ENCODE peak calls at places on chromosomes 3 and 15, in five cellular contexts. One of them, this sample, is unnamed.

GRCh38 chr3:62169871-62170660 is 203.3 kb downstream of the FEZF2 start:
- DNase-seq in HCT116: no peak
- DNase-seq in aorta: no peak
- DNase-seq in neuronal stem cell: no peak
- DNase-seq in colonic mucosa: no peak
- DNase-seq in this sample: peak; percentile 67

GRCh38 chr15:40859206-40859851 is 14.7 kb downstream of the RHOV start:
- DNase-seq in HCT116: peak; percentile 73
- DNase-seq in aorta: peak; percentile 78
- DNase-seq in neuronal stem cell: peak; percentile 79
- DNase-seq in colonic mucosa: peak; percentile 93
- DNase-seq in this sample: peak; percentile 74

GRCh38 chr15:45249125-45249780 is 2.8 kb upstream of the SLC28A2 start:
- DNase-seq in HCT116: no peak
- DNase-seq in aorta: no peak
- DNase-seq in neuronal stem cell: no peak
- DNase-seq in colonic mucosa: peak; percentile 83
- DNase-seq in this sample: no peak

GRCh38 chr3:171458857-171459129 is 1.4 kb downstream of the TNIK start:
- DNase-seq in HCT116: no peak
- DNase-seq in aorta: no peak
- DNase-seq in neuronal stem cell: peak; percentile 8
- DNase-seq in colonic mucosa: no peak
- DNase-seq in this sample: no peak

GRCh38 chr3:135271562-135272290 is 476.7 kb downstream of the EPHB1 start:
- DNase-seq in HCT116: no peak
- DNase-seq in aorta: no peak
- DNase-seq in neuronal stem cell: no peak
- DNase-seq in colonic mucosa: no peak
- DNase-seq in this sample: no peak

GRCh38 chr3:131277836-131278497 is 103.6 kb upstream of the NUDT16 start:
- DNase-seq in HCT116: no peak
- DNase-seq in aorta: no peak
- DNase-seq in neuronal stem cell: no peak
- DNase-seq in colonic mucosa: no peak
- DNase-seq in this sample: peak; percentile 11

GRCh38 chr15:79088426-79089205 is 2.0 kb downstream of the RASGRF1 start:
- DNase-seq in HCT116: no peak
- DNase-seq in aorta: no peak
- DNase-seq in neuronal stem cell: no peak
- DNase-seq in colonic mucosa: no peak
- DNase-seq in this sample: no peak

GRCh38 chr3:126083511-126083912 is 412 bp downstream of the SLC41A3 start:
- DNase-seq in HCT116: no peak
- DNase-seq in aorta: no peak
- DNase-seq in neuronal stem cell: peak; percentile 26
- DNase-seq in colonic mucosa: peak; percentile 50
- DNase-seq in this sample: no peak

GRCh38 chr3:77456881-77457280 is 417.0 kb downstream of the ROBO2 start:
- DNase-seq in HCT116: no peak
- DNase-seq in aorta: no peak
- DNase-seq in neuronal stem cell: peak; percentile 20
- DNase-seq in colonic mucosa: no peak
- DNase-seq in this sample: no peak

GRCh38 chr3:117548600-117548999 is 839.0 kb downstream of the TUSC7 start:
- DNase-seq in HCT116: no peak
- DNase-seq in aorta: no peak
- DNase-seq in neuronal stem cell: no peak
- DNase-seq in colonic mucosa: no peak
- DNase-seq in this sample: no peak

GRCh38 chr3:99407257-99407656 is 231.1 kb upstream of the COL8A1 start:
- DNase-seq in HCT116: no peak
- DNase-seq in aorta: no peak
- DNase-seq in neuronal stem cell: no peak
- DNase-seq in colonic mucosa: no peak
- DNase-seq in this sample: no peak
- H3K27ac ChIP-seq in HCT116: no peak overlapping the region
- H3K27ac ChIP-seq in aorta: no peak overlapping the region
- H3K27ac ChIP-seq in neuronal stem cell: no peak overlapping the region
- H3K27ac ChIP-seq in colonic mucosa: no peak overlapping the region
- H3K27ac ChIP-seq in this sample: no peak overlapping the region

DNA sequence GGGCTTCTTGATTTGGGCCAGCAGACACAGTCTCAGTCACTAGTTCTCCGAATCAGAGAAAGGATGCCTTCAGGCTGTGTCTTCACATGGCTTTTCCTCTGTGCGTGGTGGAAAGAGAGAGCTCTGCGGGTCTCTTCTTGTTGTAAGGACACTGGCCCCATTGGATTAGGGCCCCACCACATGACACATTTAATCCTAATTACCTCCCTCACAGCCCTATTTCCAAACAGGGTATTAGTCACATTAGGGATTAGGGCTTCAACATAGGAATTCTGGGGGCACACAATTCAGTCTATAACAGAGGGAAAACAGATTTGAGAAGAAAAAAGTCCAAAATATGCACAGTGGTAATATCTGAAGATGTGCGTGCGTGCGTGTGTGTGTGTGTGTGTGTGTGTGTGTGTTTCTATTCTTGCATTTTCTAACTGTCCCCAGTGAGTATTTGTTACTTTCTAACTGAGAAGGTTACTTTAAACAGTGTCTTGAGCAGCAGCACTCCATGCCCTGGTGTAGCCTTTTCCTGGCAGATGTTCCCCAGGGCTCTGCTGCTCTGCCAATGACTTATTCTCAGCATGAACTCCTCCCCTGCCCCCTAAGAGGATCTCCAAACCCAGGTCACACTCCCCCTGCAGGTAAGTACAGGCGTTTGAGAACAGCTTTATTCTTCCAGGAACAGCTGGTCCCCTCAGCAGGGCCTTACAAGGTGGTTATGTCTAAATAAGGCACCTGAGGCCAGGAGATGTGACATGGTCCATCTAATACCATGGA is 72.9 kb downstream of the RPL39L start:
- DNase-seq in HCT116: peak; percentile 47
- DNase-seq in aorta: no peak
- DNase-seq in neuronal stem cell: peak; percentile 3
- DNase-seq in colonic mucosa: no peak
- DNase-seq in this sample: no peak
- H3K4me3 ChIP-seq in HCT116: no peak overlapping the region
- H3K4me3 ChIP-seq in aorta: no peak overlapping the region
- H3K4me3 ChIP-seq in neuronal stem cell: no peak overlapping the region
- H3K4me3 ChIP-seq in colonic mucosa: no peak overlapping the region
- H3K4me3 ChIP-seq in this sample: no peak overlapping the region

GRCh38 chr3:14202874-14203520 is 24.4 kb downstream of the LSM3 start:
- DNase-seq in HCT116: no peak
- DNase-seq in aorta: no peak
- DNase-seq in neuronal stem cell: no peak
- DNase-seq in colonic mucosa: no peak
- DNase-seq in this sample: no peak

GRCh38 chr3:14201881-14202684 is 23.5 kb downstream of the LSM3 start:
- DNase-seq in HCT116: no peak
- DNase-seq in aorta: no peak
- DNase-seq in neuronal stem cell: no peak
- DNase-seq in colonic mucosa: no peak
- DNase-seq in this sample: no peak

GRCh38 chr3:14199641-14200040 is 21.0 kb downstream of the LSM3 start:
- DNase-seq in HCT116: no peak
- DNase-seq in aorta: no peak
- DNase-seq in neuronal stem cell: no peak
- DNase-seq in colonic mucosa: no peak
- DNase-seq in this sample: no peak

GRCh38 chr3:14200841-14201240 is 22.2 kb downstream of the LSM3 start:
- DNase-seq in HCT116: no peak
- DNase-seq in aorta: no peak
- DNase-seq in neuronal stem cell: no peak
- DNase-seq in colonic mucosa: no peak
- DNase-seq in this sample: no peak

DNA sequence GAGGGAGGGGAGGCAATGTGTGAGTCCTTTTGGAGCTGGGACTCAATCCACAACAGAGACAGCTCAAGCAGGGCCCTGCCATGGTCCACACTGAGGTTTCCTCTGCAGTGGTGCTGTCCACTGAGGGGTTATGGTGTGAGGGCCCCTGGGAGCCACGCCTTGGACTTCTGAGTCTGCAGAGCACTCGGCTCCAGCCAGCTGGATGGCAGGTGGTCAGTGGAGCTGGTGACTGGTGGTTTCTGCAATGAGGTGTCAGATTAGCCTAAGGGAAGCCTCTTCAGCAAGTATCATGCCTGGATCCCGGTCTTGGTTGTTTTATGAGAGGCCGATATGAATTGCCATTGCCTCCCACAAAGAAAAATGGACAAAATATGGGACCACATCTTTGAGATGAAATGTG is 21.7 kb downstream of the LSM3 start:
- DNase-seq in HCT116: no peak
- DNase-seq in aorta: no peak
- DNase-seq in neuronal stem cell: no peak
- DNase-seq in colonic mucosa: no peak
- DNase-seq in this sample: no peak
- H3K27ac ChIP-seq in HCT116: no peak overlapping the region
- H3K27ac ChIP-seq in aorta: no peak overlapping the region
- H3K27ac ChIP-seq in neuronal stem cell: no peak overlapping the region
- H3K27ac ChIP-seq in colonic mucosa: no peak overlapping the region
- H3K27ac ChIP-seq in this sample: no peak overlapping the region

GRCh38 chr3:152278674-152279427 is 10.1 kb downstream of the MBNL1 start:
- DNase-seq in HCT116: no peak
- DNase-seq in aorta: no peak
- DNase-seq in neuronal stem cell: no peak
- DNase-seq in colonic mucosa: no peak
- DNase-seq in this sample: no peak

GRCh38 chr3:152277198-152277597 is 8.5 kb downstream of the MBNL1 start:
- DNase-seq in HCT116: no peak
- DNase-seq in aorta: no peak
- DNase-seq in neuronal stem cell: no peak
- DNase-seq in colonic mucosa: no peak
- DNase-seq in this sample: no peak

GRCh38 chr3:152281032-152281713 is 12.4 kb downstream of the MBNL1 start:
- DNase-seq in HCT116: no peak
- DNase-seq in aorta: no peak
- DNase-seq in neuronal stem cell: no peak
- DNase-seq in colonic mucosa: no peak
- DNase-seq in this sample: no peak

GRCh38 chr3:152280539-152280938 is 11.8 kb downstream of the MBNL1 start:
- DNase-seq in HCT116: no peak
- DNase-seq in aorta: no peak
- DNase-seq in neuronal stem cell: no peak
- DNase-seq in colonic mucosa: no peak
- DNase-seq in this sample: no peak

GRCh38 chr3:152279474-152279873 is 10.7 kb downstream of the MBNL1 start:
- DNase-seq in HCT116: no peak
- DNase-seq in aorta: no peak
- DNase-seq in neuronal stem cell: no peak
- DNase-seq in colonic mucosa: no peak
- DNase-seq in this sample: no peak
- H3K4me3 ChIP-seq in HCT116: no peak overlapping the region
- H3K4me3 ChIP-seq in aorta: peak overlapping the region; percentile 40
- H3K4me3 ChIP-seq in neuronal stem cell: no peak overlapping the region
- H3K4me3 ChIP-seq in colonic mucosa: no peak overlapping the region
- H3K4me3 ChIP-seq in this sample: no peak overlapping the region

GRCh38 chr3:113287111-113287817 is 75.9 kb downstream of the BOC start:
- DNase-seq in HCT116: peak; percentile 21
- DNase-seq in aorta: no peak
- DNase-seq in neuronal stem cell: no peak
- DNase-seq in colonic mucosa: no peak
- DNase-seq in this sample: peak; percentile 50
- H3K27ac ChIP-seq in HCT116: peak overlapping the region; percentile 16
- H3K27ac ChIP-seq in aorta: no peak overlapping the region
- H3K27ac ChIP-seq in neuronal stem cell: no peak overlapping the region
- H3K27ac ChIP-seq in colonic mucosa: no peak overlapping the region
- H3K27ac ChIP-seq in this sample: peak overlapping the region; percentile 56

GRCh38 chr3:181288145-181288544 is 298.6 kb upstream of the DNAJC19 start:
- DNase-seq in HCT116: no peak
- DNase-seq in aorta: no peak
- DNase-seq in neuronal stem cell: no peak
- DNase-seq in colonic mucosa: no peak
- DNase-seq in this sample: no peak

GRCh38 chr3:181292984-181293383 is 303.4 kb upstream of the DNAJC19 start:
- DNase-seq in HCT116: no peak
- DNase-seq in aorta: no peak
- DNase-seq in neuronal stem cell: no peak
- DNase-seq in colonic mucosa: no peak
- DNase-seq in this sample: peak; percentile 11

GRCh38 chr3:181289306-181289705 is 299.8 kb upstream of the DNAJC19 start:
- DNase-seq in HCT116: no peak
- DNase-seq in aorta: no peak
- DNase-seq in neuronal stem cell: no peak
- DNase-seq in colonic mucosa: no peak
- DNase-seq in this sample: no peak
- H3K4me3 ChIP-seq in HCT116: no peak overlapping the region
- H3K4me3 ChIP-seq in aorta: no peak overlapping the region
- H3K4me3 ChIP-seq in neuronal stem cell: no peak overlapping the region
- H3K4me3 ChIP-seq in colonic mucosa: no peak overlapping the region
- H3K4me3 ChIP-seq in this sample: no peak overlapping the region

GRCh38 chr3:106446271-106446670 is 577.5 kb upstream of the CBLB start:
- DNase-seq in HCT116: no peak
- DNase-seq in aorta: no peak
- DNase-seq in neuronal stem cell: no peak
- DNase-seq in colonic mucosa: no peak
- DNase-seq in this sample: no peak

GRCh38 chr3:106454497-106454896 is 585.7 kb upstream of the CBLB start:
- DNase-seq in HCT116: no peak
- DNase-seq in aorta: no peak
- DNase-seq in neuronal stem cell: no peak
- DNase-seq in colonic mucosa: no peak
- DNase-seq in this sample: no peak

GRCh38 chr3:106447902-106448301 is 579.1 kb upstream of the CBLB start:
- DNase-seq in HCT116: no peak
- DNase-seq in aorta: no peak
- DNase-seq in neuronal stem cell: no peak
- DNase-seq in colonic mucosa: no peak
- DNase-seq in this sample: no peak

GRCh38 chr3:106457278-106458210 is 588.7 kb upstream of the CBLB start:
- DNase-seq in HCT116: no peak
- DNase-seq in aorta: peak; percentile 69
- DNase-seq in neuronal stem cell: no peak
- DNase-seq in colonic mucosa: no peak
- DNase-seq in this sample: peak; percentile 82

GRCh38 chr3:106452096-106452495 is 583.3 kb upstream of the CBLB start:
- DNase-seq in HCT116: no peak
- DNase-seq in aorta: no peak
- DNase-seq in neuronal stem cell: no peak
- DNase-seq in colonic mucosa: no peak
- DNase-seq in this sample: no peak
- H3K27ac ChIP-seq in HCT116: no peak overlapping the region
- H3K27ac ChIP-seq in aorta: no peak overlapping the region
- H3K27ac ChIP-seq in neuronal stem cell: no peak overlapping the region
- H3K27ac ChIP-seq in colonic mucosa: no peak overlapping the region
- H3K27ac ChIP-seq in this sample: no peak overlapping the region

GRCh38 chr3:169813757-169814517 is 1.2 kb upstream of the LRRC34 start:
- DNase-seq in HCT116: no peak
- DNase-seq in aorta: peak; percentile 51
- DNase-seq in neuronal stem cell: no peak
- DNase-seq in colonic mucosa: peak; percentile 73
- DNase-seq in this sample: no peak
- H3K4me3 ChIP-seq in HCT116: no peak overlapping the region
- H3K4me3 ChIP-seq in aorta: no peak overlapping the region
- H3K4me3 ChIP-seq in neuronal stem cell: no peak overlapping the region
- H3K4me3 ChIP-seq in colonic mucosa: peak overlapping the region; percentile 19
- H3K4me3 ChIP-seq in this sample: peak overlapping the region; percentile 32